ENCODE peak calls at places on chromosomes 4 and X, in eight cellular contexts. C, G, A, I, T, K, R and L are unnamed samples.

GRCh38 chr4:98469776-98470175 is 188.6 kb downstream of the TSPAN5 start:
- DNase-seq in R (no peak), A (no peak), T (no peak), I (no peak), K (no peak), G (no peak), C (no peak), L (no peak)

GRCh38 chrX:129706395-129707072 is 32.2 kb upstream of the XPNPEP2 start:
- DNase-seq in K (no peak), T (peak), I (no peak), A (no peak), C (no peak), G (peak), R (peak), L (no peak)

GRCh38 chr4:14958436-14958835 is 43.8 kb upstream of the CPEB2 start:
- DNase-seq in K (no peak), I (no peak), R (no peak), T (no peak), C (no peak), A (no peak), G (no peak), L (no peak)

GRCh38 chrX:37955273-37955672 is 51.1 kb upstream of the SYTL5 start:
- DNase-seq in R (no peak), A (no peak), C (no peak), T (no peak), G (no peak), K (no peak), I (no peak), L (no peak)

GRCh38 chrX:12770440-12770839 is 20.8 kb upstream of the PRPS2 start:
- DNase-seq in A (no peak), I (no peak), T (no peak), C (peak), G (no peak), R (no peak), K (peak), L (peak)

GRCh38 chr4:110096406-110096805 is 102.0 kb downstream of the ELOVL6 start:
- DNase-seq in G (no peak), T (no peak), K (no peak), C (no peak), A (no peak), I (no peak), R (no peak), L (no peak)

GRCh38 chr4:111641813-111642579 is 503.3 kb upstream of the FAM241A start:
- DNase-seq in G (peak), T (peak), A (peak), K (peak), I (peak), R (no peak), C (no peak), L (peak)

GRCh38 chr4:14361084-14361483 is 641.2 kb upstream of the CPEB2 start:
- DNase-seq in A (no peak), G (no peak), I (no peak), K (no peak), R (no peak), T (no peak), C (no peak), L (no peak)

GRCh38 chr4:142475663-142476062 is 370.4 kb downstream of the INPP4B start:
- DNase-seq in C (no peak), R (no peak), K (no peak), A (no peak), G (no peak), I (no peak), T (no peak), L (no peak)

GRCh38 chrX:39983715-39984114 is 114.0 kb downstream of the BCOR start:
- DNase-seq in R (no peak), I (no peak), G (no peak), A (no peak), T (peak), K (no peak), C (no peak), L (no peak)

GRCh38 chr4:90419124-90419711 is 292.0 kb downstream of the CCSER1 start:
- DNase-seq in K (peak), A (no peak), R (no peak), T (no peak), I (no peak), G (no peak), C (peak), L (peak)

GRCh38 chrX:107707866-107708265 is 67.7 kb downstream of the TSC22D3 start:
- DNase-seq in A (no peak), K (no peak), C (no peak), T (peak), G (no peak), R (no peak), I (no peak), L (no peak)

GRCh38 chr4:108370291-108370690 is 201.6 kb upstream of the LEF1 start:
- DNase-seq in G (no peak), R (no peak), T (no peak), K (no peak), C (no peak), I (no peak), A (no peak), L (peak)

GRCh38 chr4:14379148-14379547 is 623.1 kb upstream of the CPEB2 start:
- DNase-seq in I (no peak), T (no peak), K (no peak), R (no peak), A (no peak), G (no peak), C (no peak), L (no peak)

GRCh38 chr4:156974264-156974663 is 2.7 kb upstream of the PDGFC start:
- DNase-seq in T (no peak), A (no peak), I (no peak), R (no peak), G (no peak), K (no peak), C (no peak), L (no peak)

GRCh38 chrX:46750829-46751228 is 8.1 kb downstream of the SLC9A7 start:
- DNase-seq in I (no peak), R (no peak), T (no peak), C (no peak), G (no peak), A (no peak), K (no peak), L (no peak)

GRCh38 chrX:153640736-153641574 is 6.0 kb upstream of the DUSP9 start:
- DNase-seq in G (no peak), T (no peak), I (no peak), R (no peak), K (no peak), C (no peak), A (no peak), L (no peak)

GRCh38 chrX:340641-341423 is 22.2 kb upstream of the GTPBP6 start:
- DNase-seq in R (peak), A (no peak), C (no peak), G (no peak), K (no peak), I (no peak), T (no peak), L (no peak)

GRCh38 chr4:53929955-53930798 is 134.2 kb downstream of the CHIC2 start:
- DNase-seq in I (peak), K (peak), T (peak), R (peak), A (peak), C (peak), G (peak), L (peak)

GRCh38 chr4:5711479-5712184 is 631 bp downstream of the EVC start:
- DNase-seq in G (peak), A (no peak), C (no peak), K (no peak), T (no peak), I (no peak), R (peak), L (no peak)

GRCh38 chrX:49176421-49177326 is 5.0 kb downstream of the PLP2 start:
- DNase-seq in K (no peak), I (no peak), R (no peak), T (no peak), G (no peak), C (no peak), A (no peak), L (no peak)

GRCh38 chr4:189659302-189659701 is 281.4 kb upstream of the FRG1 start:
- DNase-seq in I (no peak), C (no peak), K (no peak), T (no peak), A (no peak), R (no peak), G (no peak), L (no peak)

GRCh38 chrX:110222497-110223257 is 95.2 kb downstream of the AMMECR1 start:
- DNase-seq in R (no peak), T (no peak), K (no peak), G (no peak), I (no peak), A (no peak), C (no peak), L (no peak)

GRCh38 chr4:106803107-106803506 is 233.0 kb downstream of the DKK2 start:
- DNase-seq in A (no peak), K (no peak), C (no peak), I (no peak), T (no peak), R (no peak), G (no peak), L (no peak)

GRCh38 chrX:86369847-86370630 is 221.8 kb downstream of the DACH2 start:
- DNase-seq in G (no peak), A (no peak), K (no peak), R (no peak), T (no peak), I (no peak), C (no peak), L (no peak)

DNA sequence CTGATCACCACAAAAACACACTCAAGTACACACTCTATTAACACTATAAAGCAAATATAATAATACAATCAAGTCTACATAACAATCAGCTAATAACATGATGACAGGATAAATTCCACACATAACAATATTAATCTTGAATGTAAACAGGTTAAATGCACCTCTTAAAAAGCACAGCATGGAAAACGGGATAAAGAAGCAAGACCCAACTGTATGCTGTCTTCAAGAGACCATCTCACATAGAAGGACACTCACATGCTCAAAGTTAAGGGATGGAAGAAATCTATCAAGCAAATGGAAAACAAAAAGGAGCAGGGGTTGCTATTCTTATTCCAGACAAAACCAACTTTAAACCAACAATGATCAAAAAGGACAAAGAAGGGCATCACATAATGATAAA is 28.1 kb downstream of the CBR4 start:
- DNase-seq in T (no peak), I (no peak), R (no peak), K (no peak), A (no peak), G (no peak), C (no peak), L (no peak)
- H3K4me3 ChIP-seq in T (no peak), I (no peak), R (no peak), K (no peak), A (no peak), G (no peak), C (no peak), L (no peak)

GRCh38 chr4:83342476-83342875 is 7.8 kb upstream of the HPSE start:
- DNase-seq in A (no peak), T (no peak), I (no peak), K (no peak), R (no peak), C (no peak), G (no peak), L (no peak)

GRCh38 chr4:83339573-83339972 is 4.9 kb upstream of the HPSE start:
- DNase-seq in R (no peak), K (no peak), G (no peak), I (no peak), T (no peak), A (no peak), C (no peak), L (no peak)

GRCh38 chr4:83335691-83336090 is 1.0 kb upstream of the HPSE start:
- DNase-seq in T (no peak), C (no peak), A (no peak), G (no peak), I (no peak), R (no peak), K (no peak), L (no peak)

DNA sequence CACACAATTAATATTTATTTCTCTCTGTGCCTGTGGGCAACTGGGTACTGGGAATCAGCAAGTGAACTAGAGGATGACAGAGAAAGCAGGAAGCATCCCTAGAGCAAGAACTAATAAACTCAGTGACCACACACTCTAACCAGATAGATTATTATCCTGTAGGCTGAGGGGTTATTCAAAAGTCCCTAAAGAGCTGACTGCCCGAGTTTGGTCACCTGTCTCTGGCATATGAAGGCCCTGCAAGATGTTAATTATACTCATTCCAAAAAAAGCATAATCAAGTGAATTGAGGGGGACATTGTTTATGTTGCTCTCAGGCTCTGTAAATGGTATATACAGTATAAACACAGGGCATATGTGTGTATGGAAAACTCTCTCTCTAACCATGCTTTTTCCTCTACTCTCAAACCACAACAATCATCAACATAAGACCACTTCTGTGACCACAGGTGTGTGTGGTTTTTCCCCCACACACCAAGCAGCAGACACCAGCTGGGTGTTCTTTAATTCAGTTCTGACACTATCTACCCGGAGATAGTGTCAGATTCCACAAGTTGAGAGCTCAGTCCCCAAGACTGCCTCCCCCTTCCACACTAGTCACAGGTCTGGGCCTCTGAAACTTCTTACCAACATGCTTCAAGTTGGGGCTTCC is 6.2 kb upstream of the HPSE start:
- DNase-seq in I (no peak), G (no peak), A (no peak), K (peak), T (no peak), R (no peak), C (peak), L (peak)
- H3K4me3 ChIP-seq in I (no peak), G (no peak), A (no peak), K (no peak), T (no peak), R (no peak), C (no peak), L (no peak)

GRCh38 chr4:38086515-38087226 is 126.5 kb downstream of the PTTG2 start:
- DNase-seq in A (no peak), I (no peak), T (no peak), G (no peak), K (no peak), C (no peak), R (no peak), L (no peak)

GRCh38 chr4:38084984-38085383 is 124.8 kb downstream of the PTTG2 start:
- DNase-seq in C (no peak), R (no peak), I (no peak), A (no peak), T (no peak), K (no peak), G (no peak), L (no peak)

GRCh38 chr4:38082424-38083374 is 122.5 kb downstream of the PTTG2 start:
- DNase-seq in K (no peak), C (no peak), I (no peak), G (no peak), A (no peak), T (no peak), R (no peak), L (no peak)

GRCh38 chr4:38088321-38088720 is 128.1 kb downstream of the PTTG2 start:
- DNase-seq in T (no peak), G (no peak), R (no peak), I (no peak), A (no peak), K (no peak), C (no peak), L (no peak)

DNA sequence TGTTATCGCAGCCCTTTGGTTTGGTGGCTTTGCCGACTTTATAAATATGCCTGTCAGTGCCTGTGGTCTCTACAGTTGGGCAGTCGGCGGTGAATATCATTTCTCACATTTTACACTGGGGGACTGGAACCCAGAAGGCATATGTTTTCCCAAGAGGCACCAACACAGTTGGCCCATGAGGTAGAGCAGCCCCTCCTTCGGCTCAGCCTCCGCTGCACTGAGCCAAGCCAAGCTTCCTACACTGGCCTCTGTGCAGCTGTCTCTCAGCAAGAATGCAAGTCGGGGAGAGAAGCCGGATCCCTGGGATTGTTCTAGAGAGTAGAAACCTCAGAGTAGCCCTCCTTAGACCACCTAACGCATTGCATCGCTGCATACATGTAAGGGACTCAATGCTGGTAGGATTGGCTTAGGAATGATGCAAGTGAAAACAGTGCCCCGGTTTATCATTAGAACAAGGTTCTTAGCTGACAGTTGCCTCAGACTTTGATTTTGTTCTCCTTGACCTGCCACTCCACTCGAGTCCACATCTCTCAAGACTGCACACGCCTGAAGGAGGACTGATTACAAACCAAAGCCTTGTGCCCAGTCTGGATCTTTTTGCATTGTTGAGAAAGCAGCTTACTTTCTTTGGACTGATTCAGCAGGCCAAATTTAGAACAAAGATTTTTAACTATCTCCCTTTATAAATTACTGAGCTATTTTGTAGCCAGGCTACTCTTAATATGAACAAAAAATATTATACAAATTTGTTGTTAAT is 125.4 kb downstream of the PTTG2 start:
- DNase-seq in C (no peak), T (no peak), R (no peak), K (no peak), I (no peak), A (no peak), G (no peak), L (no peak)
- H3K4me3 ChIP-seq in C (no peak), T (no peak), R (no peak), K (no peak), I (no peak), A (no peak), G (no peak), L (no peak)

DNA sequence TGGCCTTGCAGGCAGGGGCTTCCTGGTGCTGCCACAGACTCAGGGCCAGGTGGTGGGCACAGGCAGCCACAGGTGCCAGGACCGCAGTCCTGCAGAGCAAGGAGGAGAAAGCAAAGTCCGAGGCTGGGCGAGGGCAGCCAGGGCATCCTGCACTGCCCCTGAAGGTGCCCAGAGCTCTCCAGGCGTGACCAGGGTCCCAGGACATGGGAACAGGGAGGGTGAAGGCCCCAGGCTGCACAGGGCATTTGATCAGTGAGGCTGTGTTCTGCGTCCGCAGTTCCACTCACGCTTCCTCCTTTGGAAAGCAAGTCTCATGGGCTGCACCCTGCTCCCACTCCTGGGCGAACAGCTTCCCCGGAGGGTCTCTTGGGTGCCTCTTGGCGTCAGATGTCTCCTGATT is 3.0 kb downstream of the SH3TC1 start:
- DNase-seq in K (peak), T (no peak), R (no peak), C (no peak), A (no peak), G (no peak), I (no peak), L (no peak)
- H3K4me3 ChIP-seq in K (peak), T (peak), R (peak), C (no peak), A (no peak), G (no peak), I (no peak), L (peak)

GRCh38 chr4:1750381-1751154 is 29.2 kb downstream of the TACC3 start:
- DNase-seq in A (no peak), K (no peak), G (no peak), T (no peak), R (no peak), I (no peak), C (no peak), L (no peak)

GRCh38 chr4:1748465-1748995 is 27.2 kb downstream of the TACC3 start:
- DNase-seq in G (peak), A (no peak), C (peak), K (peak), I (no peak), T (no peak), R (peak), L (peak)

GRCh38 chr4:1749826-1750225 is 28.5 kb downstream of the TACC3 start:
- DNase-seq in T (no peak), K (no peak), R (no peak), G (no peak), A (no peak), C (no peak), I (no peak), L (no peak)

GRCh38 chr4:1747603-1747967 is 26.3 kb downstream of the TACC3 start:
- DNase-seq in A (no peak), K (no peak), R (no peak), T (no peak), G (no peak), I (no peak), C (no peak), L (no peak)

DNA sequence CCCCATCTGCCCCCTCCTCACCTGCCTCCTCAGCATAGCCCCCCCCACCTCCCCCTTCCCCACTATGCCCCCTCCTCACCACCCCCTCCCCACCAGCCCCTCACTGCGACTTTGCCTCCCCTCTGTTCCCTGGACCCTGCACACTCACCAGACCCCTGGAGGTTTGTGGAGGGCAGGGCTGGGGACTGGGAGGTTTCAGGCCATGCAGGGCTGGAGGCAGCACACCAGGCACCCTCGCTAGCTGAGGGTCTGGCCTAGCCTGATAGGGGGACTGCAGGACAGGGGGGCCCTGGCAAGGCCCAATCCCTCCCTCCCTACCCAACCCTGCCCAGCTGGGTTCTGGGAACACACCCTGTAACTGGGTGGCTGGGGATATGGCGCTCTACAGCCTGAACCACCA is 28.0 kb downstream of the TACC3 start:
- DNase-seq in R (no peak), I (no peak), T (no peak), G (no peak), A (no peak), K (no peak), C (no peak), L (no peak)
- H3K4me3 ChIP-seq in R (no peak), I (no peak), T (no peak), G (no peak), A (no peak), K (no peak), C (no peak), L (no peak)

DNA sequence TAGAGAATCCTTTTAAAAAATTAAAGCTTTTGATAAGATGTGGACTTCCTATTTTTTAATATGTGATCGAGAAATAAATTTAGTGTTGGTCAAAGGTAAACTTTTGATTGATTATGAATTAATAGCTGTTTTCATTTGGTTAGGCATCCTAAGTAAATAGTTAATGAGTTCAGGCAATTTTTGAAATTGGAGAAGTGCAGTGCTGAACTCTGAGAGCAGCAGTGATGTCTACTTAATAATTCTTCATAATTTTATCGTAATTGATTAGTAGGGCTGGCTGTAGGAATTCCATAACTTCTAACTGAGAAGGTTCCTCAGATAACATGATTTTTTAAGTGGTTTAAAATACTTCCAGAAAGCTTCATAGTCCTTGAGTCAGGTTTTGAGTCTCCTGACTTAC is 1.5 kb downstream of the MND1 start:
- DNase-seq in I (no peak), A (no peak), R (no peak), T (no peak), K (peak), C (no peak), G (no peak), L (no peak)
- H3K4me3 ChIP-seq in I (no peak), A (peak), R (peak), T (no peak), K (peak), C (no peak), G (no peak), L (peak)